ENCODE peak calls at places on chromosomes 4 and X, in six cellular contexts. One of them, this sample, is unnamed.

GRCh38 chr4:76758290-76758882 is 139.6 kb downstream of the SOWAHB start:
- DNase-seq in H9: no peak
- DNase-seq in epithelial cell of esophagus: peak
- DNase-seq in GM10248: peak
- DNase-seq in PC-3: peak
- DNase-seq in HCT116: peak
- DNase-seq in this sample: peak

GRCh38 chrX:103197721-103198306 is 17.1 kb upstream of the BEX4 start:
- DNase-seq in H9: no peak
- DNase-seq in PC-3: no peak
- DNase-seq in epithelial cell of esophagus: peak
- DNase-seq in HCT116: no peak
- DNase-seq in GM10248: no peak
- DNase-seq in this sample: no peak

GRCh38 chr4:42865572-42866189 is 26.8 kb upstream of the GRXCR1 start:
- DNase-seq in PC-3: peak
- DNase-seq in epithelial cell of esophagus: peak
- DNase-seq in GM10248: peak
- DNase-seq in H9: peak
- DNase-seq in HCT116: peak
- DNase-seq in this sample: peak

GRCh38 chrX:115988825-115989224 is 181.7 kb upstream of the AGTR2 start:
- DNase-seq in GM10248: no peak
- DNase-seq in PC-3: peak
- DNase-seq in epithelial cell of esophagus: no peak
- DNase-seq in HCT116: no peak
- DNase-seq in H9: no peak
- DNase-seq in this sample: no peak

GRCh38 chr4:174764105-174764729 is 64.8 kb downstream of the GLRA3 start:
- DNase-seq in GM10248: peak
- DNase-seq in H9: no peak
- DNase-seq in epithelial cell of esophagus: peak
- DNase-seq in PC-3: peak
- DNase-seq in HCT116: peak
- DNase-seq in this sample: no peak

GRCh38 chr4:5881340-5881739 is 11.5 kb downstream of the CRMP1 start:
- DNase-seq in H9: no peak
- DNase-seq in GM10248: no peak
- DNase-seq in epithelial cell of esophagus: no peak
- DNase-seq in PC-3: peak
- DNase-seq in HCT116: no peak
- DNase-seq in this sample: no peak

GRCh38 chrX:126900937-126901336 is 81.4 kb downstream of the PRR32 start:
- DNase-seq in HCT116: no peak
- DNase-seq in GM10248: no peak
- DNase-seq in H9: no peak
- DNase-seq in PC-3: no peak
- DNase-seq in epithelial cell of esophagus: no peak
- DNase-seq in this sample: no peak

GRCh38 chr4:103885152-103885551 is 165.4 kb upstream of the TACR3 start:
- DNase-seq in GM10248: no peak
- DNase-seq in PC-3: no peak
- DNase-seq in epithelial cell of esophagus: no peak
- DNase-seq in H9: no peak
- DNase-seq in HCT116: no peak
- DNase-seq in this sample: no peak

GRCh38 chrX:154348646-154349358 is 25.6 kb downstream of the FLNA start:
- DNase-seq in PC-3: no peak
- DNase-seq in HCT116: no peak
- DNase-seq in epithelial cell of esophagus: no peak
- DNase-seq in GM10248: no peak
- DNase-seq in H9: no peak
- DNase-seq in this sample: no peak

GRCh38 chr4:55854132-55854531 is 684 bp downstream of the EXOC1 start:
- DNase-seq in HCT116: no peak
- DNase-seq in H9: no peak
- DNase-seq in PC-3: peak
- DNase-seq in epithelial cell of esophagus: no peak
- DNase-seq in GM10248: no peak
- DNase-seq in this sample: no peak

GRCh38 chr4:126960760-126961159 is 672.0 kb upstream of the INTU start:
- DNase-seq in H9: no peak
- DNase-seq in GM10248: no peak
- DNase-seq in PC-3: no peak
- DNase-seq in HCT116: no peak
- DNase-seq in epithelial cell of esophagus: no peak
- DNase-seq in this sample: no peak

GRCh38 chr4:186644737-186645261 is 78.9 kb downstream of the FAT1 start:
- DNase-seq in epithelial cell of esophagus: peak
- DNase-seq in PC-3: no peak
- DNase-seq in HCT116: no peak
- DNase-seq in GM10248: no peak
- DNase-seq in H9: no peak
- DNase-seq in this sample: no peak

GRCh38 chr4:119841361-119841760 is 212.8 kb upstream of the PDE5A start:
- DNase-seq in epithelial cell of esophagus: peak
- DNase-seq in HCT116: no peak
- DNase-seq in PC-3: peak
- DNase-seq in H9: no peak
- DNase-seq in GM10248: no peak
- DNase-seq in this sample: no peak

GRCh38 chrX:153927686-153927935 is 1.5 kb upstream of the ARHGAP4 start:
- DNase-seq in PC-3: no peak
- DNase-seq in H9: no peak
- DNase-seq in GM10248: no peak
- DNase-seq in HCT116: no peak
- DNase-seq in epithelial cell of esophagus: no peak
- DNase-seq in this sample: no peak

GRCh38 chrX:97027384-97027922 is 143.7 kb downstream of the RPA4 start:
- DNase-seq in HCT116: no peak
- DNase-seq in H9: peak
- DNase-seq in GM10248: no peak
- DNase-seq in epithelial cell of esophagus: no peak
- DNase-seq in PC-3: no peak
- DNase-seq in this sample: no peak

GRCh38 chrX:13008851-13009250 is 33.9 kb downstream of the TMSB4X start:
- DNase-seq in GM10248: no peak
- DNase-seq in H9: no peak
- DNase-seq in PC-3: no peak
- DNase-seq in epithelial cell of esophagus: peak
- DNase-seq in HCT116: no peak
- DNase-seq in this sample: no peak

GRCh38 chrX:47484885-47485284 is 1.9 kb upstream of the ZNF41 start:
- DNase-seq in PC-3: no peak
- DNase-seq in H9: no peak
- DNase-seq in epithelial cell of esophagus: no peak
- DNase-seq in GM10248: no peak
- DNase-seq in HCT116: no peak
- DNase-seq in this sample: no peak

GRCh38 chrX:103170216-103170615 is 44.7 kb upstream of the BEX4 start:
- DNase-seq in epithelial cell of esophagus: peak
- DNase-seq in H9: no peak
- DNase-seq in PC-3: peak
- DNase-seq in GM10248: no peak
- DNase-seq in HCT116: no peak
- DNase-seq in this sample: no peak

GRCh38 chrX:39856472-39857121 is 241.2 kb downstream of the BCOR start:
- DNase-seq in H9: no peak
- DNase-seq in PC-3: no peak
- DNase-seq in GM10248: no peak
- DNase-seq in epithelial cell of esophagus: no peak
- DNase-seq in HCT116: no peak
- DNase-seq in this sample: no peak

GRCh38 chrX:41333744-41333993 is 293 bp upstream of the DDX3X start:
- DNase-seq in PC-3: peak
- DNase-seq in HCT116: peak
- DNase-seq in epithelial cell of esophagus: peak
- DNase-seq in H9: no peak
- DNase-seq in GM10248: peak
- DNase-seq in this sample: no peak

GRCh38 chr4:4233610-4234009 is 6.9 kb upstream of the OTOP1 start:
- DNase-seq in GM10248: no peak
- DNase-seq in H9: no peak
- DNase-seq in PC-3: no peak
- DNase-seq in epithelial cell of esophagus: no peak
- DNase-seq in HCT116: no peak
- DNase-seq in this sample: no peak

GRCh38 chrX:18964026-18964425 is 19.9 kb downstream of the PHKA2 start:
- DNase-seq in PC-3: no peak
- DNase-seq in H9: no peak
- DNase-seq in epithelial cell of esophagus: peak
- DNase-seq in HCT116: no peak
- DNase-seq in GM10248: no peak
- DNase-seq in this sample: no peak

GRCh38 chrX:80876877-80877276 is 67.2 kb upstream of the BRWD3 start:
- DNase-seq in HCT116: peak
- DNase-seq in PC-3: peak
- DNase-seq in H9: no peak
- DNase-seq in epithelial cell of esophagus: peak
- DNase-seq in GM10248: peak
- DNase-seq in this sample: no peak

GRCh38 chr4:66687393-66687971 is 857.8 kb downstream of the CENPC start:
- DNase-seq in H9: no peak
- DNase-seq in epithelial cell of esophagus: no peak
- DNase-seq in GM10248: no peak
- DNase-seq in PC-3: no peak
- DNase-seq in HCT116: no peak
- DNase-seq in this sample: no peak

GRCh38 chr4:66691101-66691500 is 854.2 kb downstream of the CENPC start:
- DNase-seq in GM10248: no peak
- DNase-seq in H9: peak
- DNase-seq in HCT116: no peak
- DNase-seq in epithelial cell of esophagus: peak
- DNase-seq in PC-3: peak
- DNase-seq in this sample: no peak

GRCh38 chr4:66693694-66694093 is 851.6 kb downstream of the CENPC start:
- DNase-seq in HCT116: no peak
- DNase-seq in PC-3: no peak
- DNase-seq in GM10248: no peak
- DNase-seq in epithelial cell of esophagus: no peak
- DNase-seq in H9: no peak
- DNase-seq in this sample: no peak

DNA sequence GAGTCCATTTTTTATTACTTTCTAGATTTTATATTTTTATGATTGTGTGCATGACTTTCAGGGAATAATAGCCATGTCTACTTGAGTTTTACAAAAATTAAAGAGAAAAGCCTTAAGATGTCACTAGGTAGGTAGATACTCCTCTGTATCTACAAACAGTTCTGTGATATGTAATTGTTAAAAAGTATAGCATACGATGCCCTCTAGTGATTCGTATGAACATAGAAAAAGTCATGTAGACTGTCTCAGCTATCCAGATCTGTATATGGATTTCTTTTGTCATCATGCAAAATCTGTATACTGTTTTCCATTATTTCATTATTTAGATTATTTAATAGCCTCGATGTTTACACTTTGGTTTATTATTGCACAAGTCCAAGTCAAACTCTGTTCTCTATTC is 856.6 kb downstream of the CENPC start:
- DNase-seq in GM10248: no peak
- DNase-seq in H9: no peak
- DNase-seq in PC-3: peak
- DNase-seq in epithelial cell of esophagus: peak
- DNase-seq in HCT116: no peak
- DNase-seq in this sample: no peak
- TF ChIP-seq CTCF in GM10248: no peak
- TF ChIP-seq CTCF in H9: peak
- TF ChIP-seq CTCF in PC-3: peak
- TF ChIP-seq CTCF in epithelial cell of esophagus: peak
- TF ChIP-seq CTCF in HCT116: no peak
- TF ChIP-seq CTCF in this sample: no peak

GRCh38 chr4:188719794-188720193 is 580.6 kb downstream of the TRIML1 start:
- DNase-seq in PC-3: no peak
- DNase-seq in epithelial cell of esophagus: no peak
- DNase-seq in GM10248: no peak
- DNase-seq in H9: no peak
- DNase-seq in HCT116: peak
- DNase-seq in this sample: no peak
- TF ChIP-seq CTCF in PC-3: no peak
- TF ChIP-seq CTCF in epithelial cell of esophagus: peak
- TF ChIP-seq CTCF in GM10248: no peak
- TF ChIP-seq CTCF in H9: peak
- TF ChIP-seq CTCF in HCT116: peak
- TF ChIP-seq CTCF in this sample: no peak

DNA sequence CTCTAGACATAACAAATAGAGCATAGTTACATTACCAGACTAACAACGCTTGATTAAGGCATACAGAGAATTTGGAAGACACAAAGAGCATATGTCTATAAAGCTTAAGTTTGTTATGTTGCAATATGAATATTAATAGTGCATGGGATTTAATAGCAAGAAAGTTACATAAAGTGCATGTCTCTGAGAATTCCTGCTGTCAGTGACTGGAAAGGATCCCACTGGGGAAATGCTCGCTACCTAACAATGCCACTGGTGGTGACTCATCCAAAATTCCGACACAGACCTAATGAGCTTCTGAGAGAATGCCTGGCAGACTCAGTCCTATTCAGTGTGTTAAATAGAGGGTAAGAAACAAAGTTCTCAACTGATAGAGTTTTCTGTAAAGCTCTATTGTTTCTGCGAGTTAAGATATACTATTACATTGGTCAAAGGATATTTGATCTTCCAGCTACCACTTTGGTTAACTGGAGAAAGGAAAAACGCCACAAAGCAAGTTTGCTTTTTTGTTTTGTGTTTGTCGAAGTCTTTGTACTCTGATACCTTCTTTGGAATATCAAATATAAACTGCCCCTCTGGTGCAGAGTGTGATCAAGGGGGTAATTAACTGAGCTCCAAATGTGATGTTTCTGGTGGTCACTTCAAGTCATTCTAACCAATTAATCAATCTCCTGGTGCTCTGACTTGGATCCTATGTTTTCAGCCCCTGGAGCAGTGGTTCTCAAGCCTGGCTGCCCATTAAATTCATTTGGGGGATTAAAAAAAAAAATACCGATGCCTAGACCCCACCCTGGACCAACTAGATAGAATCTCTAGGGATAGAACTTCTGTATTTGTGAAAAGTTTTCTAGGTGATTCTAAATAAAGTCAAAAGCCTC is 107.9 kb downstream of the PALLD start:
- DNase-seq in H9: no peak
- DNase-seq in epithelial cell of esophagus: peak
- DNase-seq in GM10248: no peak
- DNase-seq in PC-3: peak
- DNase-seq in HCT116: peak
- DNase-seq in this sample: peak
- TF ChIP-seq CTCF in H9: no peak
- TF ChIP-seq CTCF in epithelial cell of esophagus: no peak
- TF ChIP-seq CTCF in GM10248: no peak
- TF ChIP-seq CTCF in PC-3: no peak
- TF ChIP-seq CTCF in HCT116: no peak
- TF ChIP-seq CTCF in this sample: no peak

GRCh38 chrX:118632862-118633261 is 94.5 kb upstream of the IL13RA1 start:
- DNase-seq in H9: no peak
- DNase-seq in HCT116: no peak
- DNase-seq in PC-3: no peak
- DNase-seq in GM10248: peak
- DNase-seq in epithelial cell of esophagus: no peak
- DNase-seq in this sample: no peak

GRCh38 chrX:118633530-118633929 is 93.9 kb upstream of the IL13RA1 start:
- DNase-seq in GM10248: peak
- DNase-seq in HCT116: no peak
- DNase-seq in epithelial cell of esophagus: no peak
- DNase-seq in H9: no peak
- DNase-seq in PC-3: no peak
- DNase-seq in this sample: no peak

GRCh38 chrX:118634336-118634735 is 93.1 kb upstream of the IL13RA1 start:
- DNase-seq in H9: no peak
- DNase-seq in epithelial cell of esophagus: no peak
- DNase-seq in HCT116: no peak
- DNase-seq in PC-3: no peak
- DNase-seq in GM10248: no peak
- DNase-seq in this sample: no peak

GRCh38 chrX:118637997-118638396 is 89.4 kb upstream of the IL13RA1 start:
- DNase-seq in epithelial cell of esophagus: peak
- DNase-seq in H9: no peak
- DNase-seq in PC-3: peak
- DNase-seq in HCT116: no peak
- DNase-seq in GM10248: no peak
- DNase-seq in this sample: no peak
- TF ChIP-seq CTCF in epithelial cell of esophagus: peak
- TF ChIP-seq CTCF in H9: peak
- TF ChIP-seq CTCF in PC-3: peak
- TF ChIP-seq CTCF in HCT116: peak
- TF ChIP-seq CTCF in GM10248: no peak
- TF ChIP-seq CTCF in this sample: no peak

This sample was measured in Calu3.